ENCODE peak calls at places on chromosome 20, in five cellular contexts. P is neural progenitor cell; B is GM23338; X is activated T-helper 1 cell treated with anti-CD3 and anti-CD28 coated beads, Interleukin-2, amount 50 U/mL, for 16 hours; Y is T-helper 9 cell. D is an unnamed sample.

GRCh38 chr20:25246182-25246943 is 1.5 kb upstream of the PYGB start:
- DNase-seq in P (no peak), B (no peak), X (no peak), Y (no peak), D (no peak)

GRCh38 chr20:24753136-24753535 is 195.9 kb upstream of the CST7 start:
- DNase-seq in P (no peak), B (no peak), X (no peak), Y (no peak), D (no peak)

GRCh38 chr20:45041464-45042337 is 59.2 kb downstream of the KCNS1 start:
- DNase-seq in P (no peak), B (peak), X (no peak), Y (no peak), D (no peak)

GRCh38 chr20:354298-354977 is 7.5 kb downstream of the NRSN2 start:
- DNase-seq in P (peak), B (peak), X (peak), Y (peak), D (peak)

GRCh38 chr20:57573893-57574292 is 13.0 kb downstream of the PCK1 start:
- DNase-seq in P (no peak), B (peak), X (no peak), Y (no peak), D (no peak)

GRCh38 chr20:4925842-4926530 is 75.3 kb downstream of the SLC23A2 start:
- DNase-seq in P (no peak), B (no peak), X (no peak), Y (no peak), D (no peak)

GRCh38 chr20:45695496-45695895 is 6.3 kb upstream of the WFDC13 start:
- DNase-seq in P (no peak), B (no peak), X (no peak), Y (no peak), D (no peak)

GRCh38 chr20:11912013-11912663 is 5.6 kb upstream of the BTBD3 start:
- DNase-seq in P (peak), B (peak), X (no peak), Y (no peak), D (no peak)

GRCh38 chr20:41956316-41957050 is 338.3 kb upstream of the CHD6 start:
- DNase-seq in P (peak), B (peak), X (no peak), Y (no peak), D (no peak)

GRCh38 chr20:51062065-51062464 is 39.2 kb upstream of the KCNG1 start:
- DNase-seq in P (no peak), B (no peak), X (no peak), Y (no peak), D (no peak)

GRCh38 chr20:62358728-62359490 is 8.2 kb downstream of the LAMA5 start:
- DNase-seq in P (peak), B (no peak), X (no peak), Y (no peak), D (no peak)

GRCh38 chr20:2752631-2753455 is 47.6 kb downstream of the CPXM1 start:
- DNase-seq in P (peak), B (peak), X (no peak), Y (peak), D (no peak)

GRCh38 chr20:9617940-9618339 is 103.5 kb downstream of the LAMP5 start:
- DNase-seq in P (peak), B (peak), X (no peak), Y (no peak), D (no peak)

GRCh38 chr20:56400001-56400640 is 7.7 kb downstream of the CSTF1 start:
- DNase-seq in P (peak), B (peak), X (no peak), Y (peak), D (no peak)

GRCh38 chr20:36924167-36925045 is 27.1 kb downstream of the SAMHD1 start:
- DNase-seq in P (no peak), B (no peak), X (no peak), Y (no peak), D (no peak)

GRCh38 chr20:50726955-50727791 is 4.2 kb upstream of the PARD6B start:
- DNase-seq in P (no peak), B (no peak), X (no peak), Y (no peak), D (no peak)

GRCh38 chr20:60882776-60883303 is 369.2 kb upstream of the CDH4 start:
- DNase-seq in P (no peak), B (no peak), X (no peak), Y (no peak), D (no peak)

GRCh38 chr20:57309544-57310115 is 20.0 kb upstream of the SPO11 start:
- DNase-seq in P (no peak), B (no peak), X (no peak), Y (no peak), D (no peak)

GRCh38 chr20:43492101-43492500 is 15.4 kb upstream of the L3MBTL1 start:
- DNase-seq in P (no peak), B (no peak), X (no peak), Y (no peak), D (no peak)